ENCODE peak calls at places on chromosomes 1 and 21, in four cellular contexts. V is ascending aorta, Y is smooth muscle cell of the brain vasculature, B is endothelial cell of umbilical vein. Z is an unnamed sample.

GRCh38 chr1:21818661-21819060 is 6.6 kb downstream of the LDLRAD2 start:
- DNase-seq in B (no peak), V (no peak), Y (no peak), Z (peak; percentile 71)

GRCh38 chr1:93324486-93325464 is 20.9 kb upstream of the DR1 start:
- DNase-seq in Y (no peak), B (no peak), V (no peak), Z (no peak)

GRCh38 chr1:160068231-160068630 is 1.7 kb downstream of the KCNJ10 start:
- DNase-seq in B (no peak), Y (no peak), V (no peak), Z (no peak)

GRCh38 chr1:223714849-223715709 is 2.7 kb downstream of the CAPN2 start:
- DNase-seq in B (peak; percentile 91), V (no peak), Y (no peak), Z (no peak)

GRCh38 chr1:182350839-182351238 is 40.8 kb downstream of the GLUL start:
- DNase-seq in B (no peak), Y (no peak), V (no peak), Z (no peak)

GRCh38 chr1:185701650-185702049 is 32.5 kb upstream of the HMCN1 start:
- DNase-seq in B (no peak), Y (no peak), V (no peak), Z (no peak)

GRCh38 chr1:159925713-159926066 is 383 bp upstream of the TAGLN2 start:
- DNase-seq in V (peak; percentile 78), Y (no peak), B (no peak), Z (peak; percentile 53)

GRCh38 chr1:8844421-8845063 is 27.1 kb upstream of the RERE start:
- DNase-seq in Y (no peak), B (no peak), V (no peak), Z (no peak)

GRCh38 chr1:88509369-88509768 is 174.7 kb upstream of the PKN2 start:
- DNase-seq in V (no peak), B (no peak), Y (no peak), Z (no peak)

GRCh38 chr1:19623523-19623922 is 20.6 kb upstream of the NBL1 start:
- DNase-seq in V (no peak), Y (no peak), B (no peak), Z (no peak)

GRCh38 chr1:168613689-168614655 is 37.6 kb downstream of the XCL1 start:
- DNase-seq in B (no peak), V (peak; percentile 76), Y (no peak), Z (no peak)

GRCh38 chr1:165833358-165833757 is 5.9 kb downstream of the UCK2 start:
- DNase-seq in B (no peak), V (no peak), Y (no peak), Z (no peak)

GRCh38 chr21:44575307-44576024 is 1.9 kb downstream of the KRTAP10-4 start:
- DNase-seq in Y (no peak), B (no peak), V (no peak), Z (no peak)

GRCh38 chr1:94925561-94926364 is 1.1 kb downstream of the CNN3 start:
- DNase-seq in B (peak; percentile 81), V (peak; percentile 81), Y (peak; percentile 57), Z (peak; percentile 84)

GRCh38 chr1:207619833-207620572 is 24.9 kb upstream of the CR1L start:
- DNase-seq in Y (no peak), V (no peak), B (peak; percentile 50), Z (peak; percentile 49)

GRCh38 chr1:19035356-19036048 is 79.0 kb upstream of the IFFO2 start:
- DNase-seq in V (peak; percentile 48), B (no peak), Y (no peak), Z (no peak)

GRCh38 chr1:110874303-110875215 is 1.6 kb downstream of the CD53 start:
- DNase-seq in B (no peak), V (no peak), Y (no peak), Z (no peak)

GRCh38 chr1:109255097-109255651 is 5.8 kb downstream of the CELSR2 start:
- DNase-seq in Y (no peak), V (no peak), B (no peak), Z (no peak)

GRCh38 chr21:36193200-36193599 is 36.6 kb downstream of the DOP1B start:
- DNase-seq in B (no peak), Y (no peak), V (no peak), Z (no peak)

GRCh38 chr1:215835951-215836350 is 268.8 kb downstream of the KCTD3 start:
- DNase-seq in V (no peak), B (no peak), Y (no peak), Z (no peak)

GRCh38 chr1:58575831-58576726 is 973 bp downstream of the TACSTD2 start:
- DNase-seq in V (no peak), B (peak; percentile 76), Y (no peak), Z (peak; percentile 37)

GRCh38 chr1:22625262-22625925 is 11.0 kb upstream of the C1QA start:
- DNase-seq in B (peak; percentile 9), V (no peak), Y (no peak), Z (peak; percentile 17)

GRCh38 chr21:43585924-43586411 is 73.3 kb downstream of the HSF2BP start:
- DNase-seq in B (peak; percentile 99), Y (peak; percentile 95), V (peak; percentile 87), Z (peak; percentile 100)

GRCh38 chr1:115430717-115431116 is 92.7 kb upstream of the NGF start:
- DNase-seq in V (no peak), Y (no peak), B (peak; percentile 6), Z (peak; percentile 76)

GRCh38 chr21:28959367-28960099 is 33.1 kb downstream of the LTN1 start:
- DNase-seq in Y (no peak), B (peak; percentile 28), V (no peak), Z (peak; percentile 56)

GRCh38 chr21:25062061-25062460 is 545.2 kb downstream of the MRPL39 start:
- DNase-seq in B (no peak), Y (no peak), V (no peak), Z (no peak)

GRCh38 chr1:118985611-118986290 is 2.4 kb downstream of the TBX15 start:
- DNase-seq in V (no peak), Y (no peak), B (no peak), Z (no peak)

GRCh38 chr1:168280577-168280976 is at the start of gene TBX19:
- DNase-seq in B (no peak), V (no peak), Y (no peak), Z (no peak)

GRCh38 chr21:25496825-25497482 is 110.3 kb downstream of the MRPL39 start:
- DNase-seq in Y (no peak), B (no peak), V (no peak), Z (no peak)

GRCh38 chr1:26083246-26083645 is 15.8 kb upstream of the TRIM63 start:
- DNase-seq in Y (no peak), B (no peak), V (no peak), Z (peak; percentile 21)

Z was measured in lung microvascular endothelial cell.